ENCODE peak calls at places on chromosomes 12 and 14, in eight cellular contexts. H, I, Z, Q, O, L, D and C are unnamed samples.
A peak's percentile ranks its signal among the peaks of the same experiment; 100 is the strongest.

GRCh38 chr14:106318700-106319099 is 792.3 kb downstream of the TMEM121 start:
- DNase-seq in L (no peak), D (no peak), Z (no peak), I (no peak), Q (no peak), O (no peak), H (peak; percentile 2), C (no peak)

GRCh38 chr12:52264435-52264825 is 10.0 kb upstream of the KRT86 start:
- DNase-seq in O (no peak), H (no peak), Z (no peak), Q (no peak), D (no peak), L (no peak), I (no peak), C (no peak)

GRCh38 chr14:49767473-49768300 is at the start of gene KLHDC2:
- DNase-seq in Q (peak; percentile 83), D (peak; percentile 95), Z (peak; percentile 84), H (peak; percentile 88), L (peak; percentile 90), O (peak; percentile 66), I (peak; percentile 87), C (peak; percentile 50)

GRCh38 chr14:21436567-21437062 is 19.3 kb downstream of the CHD8 start:
- DNase-seq in L (no peak), D (no peak), Q (no peak), H (no peak), O (no peak), I (no peak), Z (no peak), C (no peak)

GRCh38 chr14:59093889-59094288 is 94.6 kb upstream of the DAAM1 start:
- DNase-seq in L (no peak), Z (no peak), H (no peak), D (no peak), Q (no peak), O (no peak), I (no peak), C (no peak)

GRCh38 chr12:54052745-54053624 is 650 bp upstream of the HOXC4 start:
- DNase-seq in I (no peak), L (no peak), O (no peak), D (no peak), Z (no peak), Q (peak; percentile 42), H (no peak), C (no peak)

GRCh38 chr14:32939254-32940065 is 781 bp downstream of the NPAS3 start:
- DNase-seq in H (no peak), L (peak; percentile 77), O (no peak), D (peak; percentile 58), Z (peak; percentile 80), Q (peak; percentile 77), I (peak; percentile 84), C (no peak)

GRCh38 chr12:3305904-3306619 is 184.9 kb upstream of the PRMT8 start:
- DNase-seq in O (no peak), D (no peak), I (no peak), H (no peak), Z (no peak), L (no peak), Q (no peak), C (no peak)

GRCh38 chr14:41403360-41403759 is 203.3 kb upstream of the LRFN5 start:
- DNase-seq in I (no peak), H (no peak), Z (no peak), O (no peak), Q (no peak), D (no peak), L (no peak), C (no peak)

GRCh38 chr12:114409796-114410520 is 4.0 kb upstream of the TBX5 start:
- DNase-seq in L (no peak), H (no peak), I (no peak), D (no peak), Q (no peak), Z (no peak), O (no peak), C (no peak)

GRCh38 chr12:111653596-111653995 is 32.2 kb downstream of the BRAP start:
- DNase-seq in O (peak; percentile 8), H (no peak), L (no peak), Z (no peak), I (no peak), D (no peak), Q (no peak), C (no peak)

GRCh38 chr14:52031781-52032180 is 37.1 kb downstream of the NID2 start:
- DNase-seq in Q (peak; percentile 99), Z (peak; percentile 50), I (no peak), H (no peak), L (no peak), D (no peak), O (no peak), C (peak; percentile 53)

GRCh38 chr14:75044760-75045159 is 6.5 kb downstream of the MLH3 start:
- DNase-seq in Q (no peak), Z (no peak), I (no peak), D (no peak), L (no peak), H (no peak), O (no peak), C (no peak)

GRCh38 chr12:50642035-50642451 is 121.9 kb upstream of the ATF1 start:
- DNase-seq in D (no peak), H (peak; percentile 20), L (no peak), O (no peak), Z (no peak), I (no peak), Q (peak; percentile 64), C (no peak)

GRCh38 chr14:100868621-100869370 is 34.7 kb downstream of the RTL1 start:
- DNase-seq in D (peak; percentile 26), I (no peak), Q (no peak), L (no peak), Z (no peak), O (no peak), H (no peak), C (peak; percentile 45)

GRCh38 chr12:94145231-94145979 is 3.0 kb upstream of the PLXNC1 start:
- DNase-seq in Q (peak; percentile 45), I (no peak), H (peak; percentile 90), Z (no peak), D (no peak), L (no peak), O (no peak), C (no peak)

GRCh38 chr14:24353551-24354529 is 14.0 kb upstream of the RIPK3 start:
- DNase-seq in D (no peak), I (no peak), H (no peak), L (peak; percentile 66), Q (no peak), O (no peak), Z (no peak), C (no peak)

GRCh38 chr14:104688755-104689619 is at the start of gene INF2:
- DNase-seq in L (peak; percentile 77), Z (no peak), O (no peak), I (peak; percentile 61), Q (peak; percentile 58), D (peak; percentile 75), H (peak; percentile 30), C (no peak)

GRCh38 chr12:114933428-114934160 is 249.6 kb upstream of the TBX3 start:
- DNase-seq in I (no peak), O (no peak), Q (peak; percentile 99), H (no peak), D (no peak), L (no peak), Z (no peak), C (no peak)

GRCh38 chr12:57276935-57277563 is 26.1 kb upstream of the STAC3 start:
- DNase-seq in H (peak; percentile 37), I (no peak), Z (no peak), D (no peak), Q (peak; percentile 11), L (no peak), O (no peak), C (no peak)

GRCh38 chr12:9868271-9868815 is 811 bp downstream of the CLEC2B start:
- DNase-seq in D (no peak), Z (no peak), O (no peak), L (no peak), Q (peak; percentile 25), H (peak; percentile 70), I (no peak), C (no peak)

GRCh38 chr12:29039013-29039412 is 110.1 kb upstream of the FAR2 start:
- DNase-seq in I (no peak), Q (no peak), H (peak; percentile 58), Z (no peak), O (no peak), D (no peak), L (no peak), C (no peak)